ENCODE peak calls at places on chromosomes 16 and 17, in seven cellular contexts. W is BE2C, Q is mesothelial cell of epicardium, M is lower leg skin, J is dorsolateral prefrontal cortex, P is AG10803, R is mucosa of descending colon. A is an unnamed sample.

GRCh38 chr17:39676198-39676819 is 8.1 kb downstream of the PNMT start:
- DNase-seq in W (peak; percentile 40), Q (no peak), M (no peak), J (peak; percentile 84), P (no peak), R (peak; percentile 89), A (no peak)

GRCh38 chr17:75755205-75755901 is 9.6 kb downstream of the GALK1 start:
- DNase-seq in W (peak; percentile 75), Q (no peak), M (no peak), J (no peak), P (no peak), R (no peak), A (no peak)

GRCh38 chr16:22353188-22353919 is 21.1 kb downstream of the CDR2 start:
- DNase-seq in W (no peak), Q (no peak), M (no peak), J (no peak), P (peak; percentile 89), R (no peak), A (no peak)

GRCh38 chr17:42891539-42892152 is 9.0 kb upstream of the G6PC1 start:
- DNase-seq in W (no peak), Q (no peak), M (peak; percentile 90), J (no peak), P (peak; percentile 28), R (no peak), A (no peak)

GRCh38 chr17:79988163-79988971 is 47.3 kb downstream of the TBC1D16 start:
- DNase-seq in W (no peak), Q (no peak), M (no peak), J (no peak), P (peak; percentile 77), R (peak; percentile 76), A (no peak)

GRCh38 chr16:86680137-86680536 is 101.8 kb downstream of the FOXL1 start:
- DNase-seq in W (no peak), Q (no peak), M (peak; percentile 52), J (no peak), P (peak; percentile 87), R (no peak), A (no peak)

GRCh38 chr16:69201291-69201690 is 14.3 kb downstream of the SNTB2 start:
- DNase-seq in W (no peak), Q (no peak), M (no peak), J (no peak), P (no peak), R (no peak), A (no peak)

GRCh38 chr17:42920922-42921321 is 20.3 kb downstream of the G6PC1 start:
- DNase-seq in W (no peak), Q (no peak), M (no peak), J (no peak), P (no peak), R (no peak), A (no peak)

GRCh38 chr17:50026901-50027638 is 28.8 kb upstream of the ITGA3 start:
- DNase-seq in W (peak; percentile 77), Q (peak; percentile 90), M (peak; percentile 98), J (peak; percentile 86), P (peak; percentile 72), R (peak; percentile 76), A (peak; percentile 93)

GRCh38 chr16:56604966-56605365 is 3.4 kb upstream of the MT2A start:
- DNase-seq in W (no peak), Q (no peak), M (peak; percentile 84), J (no peak), P (no peak), R (no peak), A (no peak)

GRCh38 chr17:77613181-77613580 is 345.3 kb upstream of the TNRC6C start:
- DNase-seq in W (no peak), Q (no peak), M (peak; percentile 81), J (no peak), P (peak; percentile 52), R (no peak), A (no peak)

GRCh38 chr16:69105501-69106361 is at the start of gene HAS3:
- DNase-seq in W (peak; percentile 67), Q (peak; percentile 63), M (no peak), J (no peak), P (peak; percentile 54), R (no peak), A (peak; percentile 70)

GRCh38 chr17:79188048-79188447 is 113.4 kb downstream of the ENGASE start:
- DNase-seq in W (peak; percentile 55), Q (no peak), M (no peak), J (peak; percentile 68), P (no peak), R (no peak), A (peak; percentile 72)

GRCh38 chr16:89294486-89294885 is 77.0 kb downstream of the ZNF778 start:
- DNase-seq in W (no peak), Q (no peak), M (no peak), J (no peak), P (no peak), R (no peak), A (no peak)

GRCh38 chr16:7508656-7509055 is 176.0 kb downstream of the RBFOX1 start:
- DNase-seq in W (no peak), Q (no peak), M (no peak), J (no peak), P (no peak), R (no peak), A (no peak)

GRCh38 chr17:76869209-76869877 is 1.1 kb downstream of the MGAT5B start:
- DNase-seq in W (peak; percentile 69), Q (no peak), M (no peak), J (no peak), P (no peak), R (no peak), A (no peak)

GRCh38 chr17:29592850-29593545 is at the start of gene ANKRD13B:
- DNase-seq in W (peak; percentile 56), Q (no peak), M (peak; percentile 92), J (peak; percentile 79), P (no peak), R (peak; percentile 74), A (no peak)

GRCh38 chr17:37342589-37342988 is 33.2 kb upstream of the C17orf78 start:
- DNase-seq in W (no peak), Q (no peak), M (no peak), J (no peak), P (no peak), R (no peak), A (no peak)

GRCh38 chr16:58269526-58269925 is 25.3 kb downstream of the PRSS54 start:
- DNase-seq in W (no peak), Q (no peak), M (no peak), J (no peak), P (no peak), R (no peak), A (no peak)

GRCh38 chr16:14365200-14365851 is 264.7 kb downstream of the PARN start:
- DNase-seq in W (no peak), Q (no peak), M (no peak), J (no peak), P (peak; percentile 54), R (no peak), A (no peak)

GRCh38 chr16:14362774-14363371 is 267.2 kb downstream of the PARN start:
- DNase-seq in W (no peak), Q (no peak), M (no peak), J (no peak), P (peak; percentile 64), R (no peak), A (no peak)

GRCh38 chr16:14364112-14364385 is 266.0 kb downstream of the PARN start:
- DNase-seq in W (no peak), Q (no peak), M (no peak), J (no peak), P (no peak), R (no peak), A (no peak)

GRCh38 chr16:14366447-14366846 is 263.6 kb downstream of the PARN start:
- DNase-seq in W (no peak), Q (no peak), M (no peak), J (no peak), P (no peak), R (no peak), A (no peak)

DNA sequence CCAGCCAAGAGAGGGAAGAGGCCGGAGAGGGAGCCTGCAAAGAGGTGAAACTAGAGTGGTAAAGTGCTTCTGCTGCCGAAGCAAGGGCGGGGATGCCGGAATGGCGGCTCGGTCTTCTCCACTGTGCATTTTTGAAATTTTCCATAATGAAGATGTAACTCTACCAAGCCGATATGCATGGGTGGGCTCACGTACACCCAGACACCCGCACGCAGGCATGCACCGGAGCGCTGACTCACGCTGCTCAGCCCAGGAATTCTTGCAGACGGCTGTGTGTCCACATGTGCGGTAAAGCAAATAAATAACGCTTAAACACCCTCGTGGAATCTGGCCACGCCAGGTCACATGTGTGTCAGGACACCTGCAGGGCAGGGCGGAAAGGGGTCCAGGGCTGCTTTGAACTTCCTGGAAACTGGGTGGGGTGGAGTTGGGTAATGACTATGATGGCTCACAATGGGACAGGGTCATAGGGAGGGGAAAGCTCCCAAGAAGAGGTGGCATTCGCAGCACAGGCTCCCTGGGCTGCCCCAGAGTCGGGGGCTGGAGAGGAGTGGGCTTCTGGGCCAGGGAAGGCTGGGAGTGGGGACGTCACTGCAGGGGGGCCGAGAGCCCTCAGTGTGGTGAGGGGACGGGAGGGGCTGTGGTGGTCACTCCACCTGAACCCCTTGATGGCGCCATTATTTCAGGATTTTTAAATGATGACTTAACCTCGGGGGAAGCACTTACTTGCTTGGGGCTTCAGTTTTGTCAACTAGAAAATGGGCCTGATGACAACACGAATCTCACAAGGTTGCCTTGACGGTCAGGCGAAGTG is 265.5 kb downstream of the PARN start:
- DNase-seq in W (peak; percentile 31), Q (peak; percentile 61), M (no peak), J (peak; percentile 59), P (peak; percentile 80), R (no peak), A (no peak)
- TF ChIP-seq CTCF in W (no peak), Q (no peak), M (peak; percentile 95), J (no peak), P (no peak), R (no peak), A (no peak)

GRCh38 chr17:58328195-58329034 is at the start of gene TSPOAP1:
- DNase-seq in W (peak; percentile 76), Q (no peak), M (no peak), J (peak; percentile 86), P (no peak), R (peak; percentile 83), A (no peak)

GRCh38 chr17:58329808-58330543 is 1.4 kb upstream of the TSPOAP1 start:
- DNase-seq in W (no peak), Q (no peak), M (no peak), J (no peak), P (no peak), R (no peak), A (no peak)

GRCh38 chr17:58327363-58328194 is 1.0 kb downstream of the TSPOAP1 start:
- DNase-seq in W (no peak), Q (no peak), M (no peak), J (no peak), P (no peak), R (peak; percentile 79), A (no peak)

GRCh38 chr17:58330544-58330996 is 2.0 kb upstream of the TSPOAP1 start:
- DNase-seq in W (no peak), Q (no peak), M (no peak), J (no peak), P (no peak), R (peak; percentile 59), A (no peak)

GRCh38 chr17:58329035-58329807 is 626 bp upstream of the TSPOAP1 start:
- DNase-seq in W (no peak), Q (no peak), M (no peak), J (no peak), P (no peak), R (peak; percentile 78), A (no peak)
- TF ChIP-seq CTCF in W (no peak), Q (no peak), M (no peak), J (peak; percentile 37), P (peak; percentile 29), R (peak; percentile 14), A (no peak)

GRCh38 chr16:10678655-10679054 is 16.1 kb downstream of the TEKT5 start:
- DNase-seq in W (no peak), Q (no peak), M (peak; percentile 63), J (no peak), P (no peak), R (no peak), A (no peak)
- TF ChIP-seq CTCF in W (no peak), Q (no peak), M (no peak), J (no peak), P (no peak), R (no peak), A (no peak)

GRCh38 chr17:35022536-35023063 is 40.9 kb downstream of the RFFL start:
- DNase-seq in W (no peak), Q (no peak), M (peak; percentile 91), J (peak; percentile 93), P (peak; percentile 78), R (peak; percentile 80), A (peak; percentile 41)
- TF ChIP-seq CTCF in W (no peak), Q (no peak), M (no peak), J (no peak), P (peak; percentile 27), R (no peak), A (no peak)